ENCODE peak calls at places on chromosome 7, in six cellular contexts. A is CD4-positive, alpha-beta memory T cell; Y is B cell; L is SK-N-SH; Z is DMS53; G is fibroblast of lung. U is an unnamed sample.
A peak's percentile ranks its signal among the peaks of the same experiment; 100 is the strongest.

GRCh38 chr7:142787034-142787768 is 16.4 kb downstream of the PRSS2 start:
- DNase-seq in G (no peak), A (no peak), L (no peak), Z (no peak), Y (no peak), U (no peak)

GRCh38 chr7:21887353-21887752 is 58.3 kb downstream of the CDCA7L start:
- DNase-seq in G (no peak), Z (peak; percentile 30), L (no peak), Y (no peak), A (no peak), U (no peak)

GRCh38 chr7:76425156-76425555 is 406 bp downstream of the ZP3 start:
- DNase-seq in Y (no peak), G (no peak), A (no peak), L (no peak), Z (peak; percentile 39), U (no peak)

GRCh38 chr7:141452911-141453310 is 98.3 kb upstream of the AGK start:
- DNase-seq in L (no peak), Y (no peak), A (no peak), G (no peak), Z (no peak), U (no peak)

GRCh38 chr7:117672433-117672832 is 192.6 kb downstream of the CFTR start:
- DNase-seq in Y (no peak), G (no peak), A (no peak), L (no peak), Z (peak; percentile 84), U (no peak)

GRCh38 chr7:155458317-155459132 is 596 bp downstream of the EN2 start:
- DNase-seq in Z (no peak), G (no peak), A (no peak), Y (peak; percentile 38), L (peak; percentile 77), U (no peak)

GRCh38 chr7:138866353-138866752 is 68.4 kb upstream of the ATP6V0A4 start:
- DNase-seq in Y (no peak), L (no peak), G (no peak), A (no peak), Z (no peak), U (no peak)

GRCh38 chr7:40579401-40579800 is 444.6 kb downstream of the SUGCT start:
- DNase-seq in L (no peak), Y (no peak), G (peak; percentile 71), Z (no peak), A (no peak), U (no peak)

GRCh38 chr7:116802784-116803183 is 59.6 kb upstream of the CAPZA2 start:
- DNase-seq in G (peak; percentile 77), A (peak; percentile 18), L (peak; percentile 33), Y (peak; percentile 31), Z (peak; percentile 89), U (peak; percentile 33)

GRCh38 chr7:89966100-89966499 is 188.2 kb upstream of the STEAP1 start:
- DNase-seq in Z (peak; percentile 87), Y (no peak), L (no peak), A (no peak), G (no peak), U (no peak)

GRCh38 chr7:7201583-7202374 is 19.4 kb downstream of the C1GALT1 start:
- DNase-seq in A (peak; percentile 59), Z (peak; percentile 35), G (no peak), L (no peak), Y (peak; percentile 73), U (peak; percentile 63)

GRCh38 chr7:37366445-37366844 is 82.2 kb downstream of the ELMO1 start:
- DNase-seq in A (no peak), L (no peak), Z (no peak), G (no peak), Y (no peak), U (no peak)

GRCh38 chr7:22137466-22137865 is 191.8 kb upstream of the CDCA7L start:
- DNase-seq in Y (no peak), G (peak; percentile 80), A (no peak), L (no peak), Z (no peak), U (no peak)

GRCh38 chr7:52260046-52260665 is 775.3 kb upstream of the POM121L12 start:
- DNase-seq in L (peak; percentile 42), A (no peak), Y (no peak), Z (peak; percentile 79), G (no peak), U (no peak)

GRCh38 chr7:150852371-150852905 is at the start of gene AOC1:
- DNase-seq in L (no peak), A (no peak), Y (no peak), Z (no peak), G (no peak), U (no peak)

GRCh38 chr7:24757799-24758275 is 573 bp upstream of the GSDME start:
- DNase-seq in G (peak; percentile 66), Z (peak; percentile 81), L (peak; percentile 33), A (no peak), Y (no peak), U (no peak)

GRCh38 chr7:144565586-144565985 is 162.1 kb upstream of the NOBOX start:
- DNase-seq in Y (no peak), Z (no peak), A (no peak), G (no peak), L (no peak), U (no peak)

GRCh38 chr7:128098629-128099028 is 67.4 kb upstream of the LRRC4 start:
- DNase-seq in Z (no peak), L (no peak), G (no peak), A (no peak), Y (no peak), U (no peak)

GRCh38 chr7:74356589-74357315 is 67.5 kb downstream of the CLIP2 start:
- DNase-seq in G (peak; percentile 12), A (no peak), Z (no peak), Y (no peak), L (no peak), U (no peak)

GRCh38 chr7:65441010-65441409 is 67.4 kb downstream of the ZNF92 start:
- DNase-seq in Y (no peak), Z (no peak), G (peak; percentile 89), A (no peak), L (no peak), U (no peak)

GRCh38 chr7:128005117-128005516 is 26.1 kb downstream of the LRRC4 start:
- DNase-seq in G (no peak), Y (peak; percentile 31), L (no peak), A (no peak), Z (peak; percentile 75), U (peak; percentile 24)

GRCh38 chr7:151544183-151544582 is 24.5 kb upstream of the RHEB start:
- DNase-seq in L (no peak), Y (no peak), A (no peak), G (no peak), Z (no peak), U (no peak)

GRCh38 chr7:76259124-76260086 is 43.1 kb upstream of the HSPB1 start:
- DNase-seq in Z (peak; percentile 80), Y (no peak), A (no peak), G (no peak), L (peak; percentile 81), U (no peak)

GRCh38 chr7:157009170-157009777 is 1.2 kb downstream of the MNX1 start:
- DNase-seq in Z (peak; percentile 92), Y (no peak), A (no peak), L (peak; percentile 53), G (no peak), U (no peak)

GRCh38 chr7:157678503-157678902 is 341.7 kb downstream of the DNAJB6 start:
- DNase-seq in G (no peak), Z (no peak), L (no peak), A (no peak), Y (no peak), U (no peak)

GRCh38 chr7:94972296-94972695 is 64.9 kb downstream of the PPP1R9A start:
- DNase-seq in A (no peak), G (peak; percentile 88), Y (no peak), Z (peak; percentile 83), L (no peak), U (no peak)